ENCODE peak calls at places on chromosomes 4 and X, in six cellular contexts. One of them, this sample, is unnamed.

GRCh38 chrX:118181030-118181429 is 64.4 kb upstream of the KLHL13 start:
- DNase-seq in H1: no peak
- DNase-seq in HepG2: no peak
- DNase-seq in GM12891: no peak
- DNase-seq in K562: no peak
- DNase-seq in GM12878: no peak
- DNase-seq in this sample: no peak

GRCh38 chr4:152454398-152455011 is 81.4 kb downstream of the FBXW7 start:
- DNase-seq in H1: no peak
- DNase-seq in HepG2: peak; percentile 21
- DNase-seq in GM12891: no peak
- DNase-seq in K562: no peak
- DNase-seq in GM12878: no peak
- DNase-seq in this sample: no peak

GRCh38 chr4:13750594-13750993 is 123.1 kb upstream of the BOD1L1 start:
- DNase-seq in H1: no peak
- DNase-seq in HepG2: no peak
- DNase-seq in GM12891: no peak
- DNase-seq in K562: no peak
- DNase-seq in GM12878: no peak
- DNase-seq in this sample: no peak

GRCh38 chrX:15849555-15849954 is 5.1 kb downstream of the AP1S2 start:
- DNase-seq in H1: no peak
- DNase-seq in HepG2: no peak
- DNase-seq in GM12891: no peak
- DNase-seq in K562: peak; percentile 11
- DNase-seq in GM12878: no peak
- DNase-seq in this sample: no peak

GRCh38 chrX:155231163-155231562 is 14.9 kb downstream of the VBP1 start:
- DNase-seq in H1: no peak
- DNase-seq in HepG2: no peak
- DNase-seq in GM12891: no peak
- DNase-seq in K562: no peak
- DNase-seq in GM12878: peak; percentile 25
- DNase-seq in this sample: no peak

GRCh38 chrX:108304210-108304609 is 134.0 kb downstream of the COL4A6 start:
- DNase-seq in H1: no peak
- DNase-seq in HepG2: no peak
- DNase-seq in GM12891: no peak
- DNase-seq in K562: peak; percentile 15
- DNase-seq in GM12878: no peak
- DNase-seq in this sample: no peak

GRCh38 chr4:167233523-167234387 is 539 bp downstream of the SPOCK3 start:
- DNase-seq in H1: no peak
- DNase-seq in HepG2: no peak
- DNase-seq in GM12891: no peak
- DNase-seq in K562: no peak
- DNase-seq in GM12878: no peak
- DNase-seq in this sample: peak; percentile 4

GRCh38 chr4:133379681-133380438 is 230.8 kb downstream of the PCDH10 start:
- DNase-seq in H1: no peak
- DNase-seq in HepG2: no peak
- DNase-seq in GM12891: no peak
- DNase-seq in K562: no peak
- DNase-seq in GM12878: no peak
- DNase-seq in this sample: no peak

GRCh38 chr4:186037692-186038658 is 31.0 kb upstream of the TLR3 start:
- DNase-seq in H1: no peak
- DNase-seq in HepG2: peak; percentile 59
- DNase-seq in GM12891: peak; percentile 36
- DNase-seq in K562: peak; percentile 64
- DNase-seq in GM12878: peak; percentile 36
- DNase-seq in this sample: peak; percentile 37

GRCh38 chr4:146310319-146311021 is 96.1 kb downstream of the REELD1 start:
- DNase-seq in H1: no peak
- DNase-seq in HepG2: no peak
- DNase-seq in GM12891: no peak
- DNase-seq in K562: no peak
- DNase-seq in GM12878: peak; percentile 35
- DNase-seq in this sample: no peak

GRCh38 chr4:110211007-110211769 is 12.8 kb upstream of the ELOVL6 start:
- DNase-seq in H1: no peak
- DNase-seq in HepG2: peak; percentile 53
- DNase-seq in GM12891: no peak
- DNase-seq in K562: peak; percentile 27
- DNase-seq in GM12878: no peak
- DNase-seq in this sample: peak; percentile 12

GRCh38 chr4:646460-646859 is 21.1 kb downstream of the PDE6B start:
- DNase-seq in H1: no peak
- DNase-seq in HepG2: no peak
- DNase-seq in GM12891: no peak
- DNase-seq in K562: peak; percentile 34
- DNase-seq in GM12878: no peak
- DNase-seq in this sample: no peak

GRCh38 chr4:4693258-4693657 is 151.4 kb upstream of the STX18 start:
- DNase-seq in H1: no peak
- DNase-seq in HepG2: peak; percentile 66
- DNase-seq in GM12891: no peak
- DNase-seq in K562: no peak
- DNase-seq in GM12878: peak; percentile 31
- DNase-seq in this sample: no peak

GRCh38 chrX:78029663-78030062 is 60.2 kb upstream of the PGAM4 start:
- DNase-seq in H1: no peak
- DNase-seq in HepG2: peak; percentile 11
- DNase-seq in GM12891: no peak
- DNase-seq in K562: peak; percentile 6
- DNase-seq in GM12878: no peak
- DNase-seq in this sample: no peak

GRCh38 chr4:78784255-78784654 is 8.1 kb downstream of the BMP2K start:
- DNase-seq in H1: no peak
- DNase-seq in HepG2: no peak
- DNase-seq in GM12891: no peak
- DNase-seq in K562: no peak
- DNase-seq in GM12878: no peak
- DNase-seq in this sample: no peak

DNA sequence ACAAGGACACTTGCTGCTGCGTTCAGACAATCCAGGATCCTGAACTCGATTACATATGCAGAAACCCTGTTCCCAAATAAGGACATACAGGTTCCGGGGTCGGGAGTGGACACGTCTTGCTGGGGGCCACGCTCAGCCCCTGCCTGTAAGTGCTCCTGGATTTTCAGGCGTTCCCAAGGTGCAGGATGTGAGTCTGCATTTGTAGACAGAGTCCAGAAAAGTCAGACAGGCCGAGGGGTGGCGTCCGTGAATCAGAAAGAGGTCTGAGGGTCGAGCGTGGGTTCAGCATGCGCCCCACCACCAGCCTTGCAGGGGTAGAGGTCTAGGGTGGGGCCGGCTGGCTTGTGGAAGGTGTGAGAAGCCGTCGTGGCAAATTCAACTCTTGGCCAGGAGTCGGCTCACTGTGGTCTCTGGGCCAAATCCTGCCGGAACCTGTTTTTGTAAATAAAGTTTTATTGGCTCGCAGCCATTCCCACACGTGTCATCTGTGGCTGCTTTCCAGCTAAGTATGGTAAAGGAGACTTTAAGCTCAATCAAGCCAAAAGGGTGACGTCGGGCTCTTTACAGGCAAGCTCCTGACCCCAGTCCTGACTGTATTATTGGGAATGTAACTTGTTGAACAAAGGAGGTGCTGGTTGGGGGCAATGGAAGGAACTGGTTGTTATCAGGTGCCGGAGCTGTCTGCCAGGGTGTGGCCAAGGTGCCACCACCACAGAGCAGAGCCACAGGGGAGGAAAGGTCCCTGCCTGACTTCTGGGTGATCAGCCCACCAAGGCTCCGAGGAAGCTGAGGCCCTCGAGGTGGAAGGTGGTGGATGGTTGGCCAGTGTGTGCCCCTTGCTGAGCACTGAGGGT is 7.4 kb downstream of the DOK7 start:
- DNase-seq in H1: no peak
- DNase-seq in HepG2: no peak
- DNase-seq in GM12891: no peak
- DNase-seq in K562: no peak
- DNase-seq in GM12878: no peak
- DNase-seq in this sample: no peak
- TF ChIP-seq TAF1 in H1: no peak
- TF ChIP-seq TAF1 in HepG2: no peak
- TF ChIP-seq TAF1 in GM12891: no peak
- TF ChIP-seq TAF1 in K562: no peak
- TF ChIP-seq TAF1 in GM12878: no peak
- TF ChIP-seq TAF1 in this sample: no peak

GRCh38 chr4:82522472-82522871 is 39.3 kb downstream of the TMEM150C start:
- DNase-seq in H1: no peak
- DNase-seq in HepG2: no peak
- DNase-seq in GM12891: no peak
- DNase-seq in K562: no peak
- DNase-seq in GM12878: no peak
- DNase-seq in this sample: no peak
- TF ChIP-seq POLR2A in H1: no peak
- TF ChIP-seq POLR2A in HepG2: no peak
- TF ChIP-seq POLR2A in GM12891: no peak
- TF ChIP-seq POLR2A in K562: no peak
- TF ChIP-seq POLR2A in GM12878: no peak
- TF ChIP-seq POLR2A in this sample: no peak

GRCh38 chr4:20137176-20137575 is 114.5 kb upstream of the SLIT2 start:
- DNase-seq in H1: no peak
- DNase-seq in HepG2: no peak
- DNase-seq in GM12891: no peak
- DNase-seq in K562: no peak
- DNase-seq in GM12878: no peak
- DNase-seq in this sample: no peak
- TF ChIP-seq POLR2AphosphoS5 in H1: no peak
- TF ChIP-seq POLR2AphosphoS5 in HepG2: no peak
- TF ChIP-seq POLR2AphosphoS5 in GM12891: no peak
- TF ChIP-seq POLR2AphosphoS5 in K562: no peak
- TF ChIP-seq POLR2AphosphoS5 in GM12878: no peak
- TF ChIP-seq POLR2AphosphoS5 in this sample: no peak

DNA sequence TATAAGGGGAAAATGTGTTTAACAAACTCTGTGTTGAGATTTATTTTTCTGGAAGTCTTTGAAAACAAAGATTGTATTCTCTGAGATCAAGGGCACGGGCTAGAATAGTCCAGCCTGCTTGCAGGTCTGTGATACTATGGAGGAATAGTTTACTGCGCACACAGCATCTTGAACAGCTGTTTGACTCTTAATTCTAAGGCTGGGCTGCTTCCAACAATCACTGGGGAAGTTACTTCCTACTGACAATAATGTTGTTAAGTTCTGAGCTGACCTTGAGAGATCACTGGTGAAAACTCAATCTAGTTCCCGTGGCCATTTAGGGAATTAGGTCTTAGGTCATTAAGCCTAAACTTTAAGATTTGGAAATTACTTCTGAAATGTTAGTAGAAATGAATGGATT is 416.1 kb upstream of the FTHL17 start:
- DNase-seq in H1: no peak
- DNase-seq in HepG2: no peak
- DNase-seq in GM12891: no peak
- DNase-seq in K562: no peak
- DNase-seq in GM12878: no peak
- DNase-seq in this sample: no peak
- TF ChIP-seq TAF1 in H1: no peak
- TF ChIP-seq TAF1 in HepG2: no peak
- TF ChIP-seq TAF1 in GM12891: no peak
- TF ChIP-seq TAF1 in K562: no peak
- TF ChIP-seq TAF1 in GM12878: no peak
- TF ChIP-seq TAF1 in this sample: no peak

GRCh38 chr4:39446842-39447573 is 11.7 kb downstream of the RPL9 start:
- DNase-seq in H1: peak; percentile 74
- DNase-seq in HepG2: no peak
- DNase-seq in GM12891: peak; percentile 56
- DNase-seq in K562: no peak
- DNase-seq in GM12878: peak; percentile 48
- DNase-seq in this sample: peak; percentile 64
- TF ChIP-seq POLR2A in H1: peak; percentile 60
- TF ChIP-seq POLR2A in HepG2: no peak
- TF ChIP-seq POLR2A in GM12891: peak; percentile 23
- TF ChIP-seq POLR2A in K562: no peak
- TF ChIP-seq POLR2A in GM12878: peak; percentile 68
- TF ChIP-seq POLR2A in this sample: no peak

GRCh38 chr4:38867478-38868054 is at the start of gene FAM114A1:
- DNase-seq in H1: no peak
- DNase-seq in HepG2: peak; percentile 51
- DNase-seq in GM12891: peak; percentile 82
- DNase-seq in K562: peak; percentile 95
- DNase-seq in GM12878: no peak
- DNase-seq in this sample: peak; percentile 79
- TF ChIP-seq POLR2AphosphoS5 in H1: no peak
- TF ChIP-seq POLR2AphosphoS5 in HepG2: peak; percentile 48
- TF ChIP-seq POLR2AphosphoS5 in GM12891: no peak
- TF ChIP-seq POLR2AphosphoS5 in K562: peak; percentile 38
- TF ChIP-seq POLR2AphosphoS5 in GM12878: no peak
- TF ChIP-seq POLR2AphosphoS5 in this sample: no peak